ENCODE peak calls at places on chromosomes 13 and 19, in seven cellular contexts. S is H9, G is IMR-90, V is mesendoderm, B is trophoblast cell, O is mesenchymal stem cell, L is H1. W is an unnamed sample.

GRCh38 chr19:46426035-46426505 is 2.7 kb downstream of the PNMA8C start:
- DNase-seq in O (peak; percentile 62), B (no peak), V (no peak), L (no peak), G (no peak), S (no peak), W (no peak)

GRCh38 chr13:106570354-106570822 is 2.5 kb upstream of the ARGLU1 start:
- DNase-seq in L (peak; percentile 69), G (peak; percentile 61), S (peak; percentile 97), B (peak; percentile 91), O (peak; percentile 39), V (peak; percentile 98), W (peak; percentile 31)

GRCh38 chr19:56253737-56254136 is 18.8 kb upstream of the EDDM13 start:
- DNase-seq in G (peak; percentile 71), O (peak; percentile 59), S (no peak), V (peak; percentile 23), B (peak; percentile 75), L (no peak), W (no peak)

GRCh38 chr13:28415994-28416411 is 78.9 kb downstream of the FLT1 start:
- DNase-seq in L (no peak), B (peak; percentile 87), O (no peak), V (no peak), S (no peak), G (no peak), W (no peak)

GRCh38 chr19:10655457-10656312 is 1.5 kb downstream of the ILF3 start:
- DNase-seq in S (no peak), L (no peak), O (peak; percentile 81), V (peak; percentile 79), B (peak; percentile 76), G (peak; percentile 44), W (no peak)

GRCh38 chr19:50449236-50449899 is 16.7 kb downstream of the MYBPC2 start:
- DNase-seq in L (no peak), B (no peak), G (no peak), S (no peak), V (no peak), O (no peak), W (no peak)

GRCh38 chr13:67133476-67133875 is 96.7 kb downstream of the PCDH9 start:
- DNase-seq in L (no peak), B (no peak), S (no peak), O (no peak), V (no peak), G (peak; percentile 23), W (no peak)

GRCh38 chr13:42860485-42860884 is 79.1 kb downstream of the FAM216B start:
- DNase-seq in G (no peak), L (no peak), B (no peak), O (no peak), S (no peak), V (no peak), W (no peak)

GRCh38 chr19:10718205-10719196 is 622 bp downstream of the DNM2 start:
- DNase-seq in B (peak; percentile 33), L (peak; percentile 72), O (peak; percentile 56), S (no peak), G (peak; percentile 28), V (peak; percentile 32), W (no peak)

GRCh38 chr19:7916137-7916907 is 1.7 kb downstream of the TGFBR3L start:
- DNase-seq in B (peak; percentile 62), S (peak; percentile 59), V (peak; percentile 29), O (peak; percentile 23), L (peak; percentile 80), G (no peak), W (no peak)

GRCh38 chr19:32748497-32748896 is 28.9 kb downstream of the TDRD12 start:
- DNase-seq in B (no peak), O (no peak), L (peak; percentile 44), V (peak; percentile 35), S (no peak), G (no peak), W (no peak)

GRCh38 chr13:102846261-102847015 is 606 bp downstream of the ERCC5 start:
- DNase-seq in S (peak; percentile 37), V (peak; percentile 29), B (peak; percentile 56), O (peak; percentile 69), G (peak; percentile 30), L (no peak), W (no peak)

GRCh38 chr13:27788271-27788670 is 4.0 kb upstream of the GSX1 start:
- DNase-seq in V (no peak), G (no peak), S (no peak), B (no peak), L (no peak), O (no peak), W (no peak)

GRCh38 chr13:40127925-40128324 is 472.5 kb downstream of the COG6 start:
- DNase-seq in G (no peak), V (no peak), O (no peak), L (no peak), B (no peak), S (no peak), W (no peak)

GRCh38 chr13:109977212-109977968 is 191.0 kb upstream of the IRS2 start:
- DNase-seq in L (no peak), V (no peak), S (no peak), G (no peak), B (no peak), O (no peak), W (no peak)
- H2BK120ac ChIP-seq in L (no peak overlapping the region), V (no peak overlapping the region), S (no peak overlapping the region), G (no peak overlapping the region), B (no peak overlapping the region), O (no peak overlapping the region), W (no peak overlapping the region)

DNA sequence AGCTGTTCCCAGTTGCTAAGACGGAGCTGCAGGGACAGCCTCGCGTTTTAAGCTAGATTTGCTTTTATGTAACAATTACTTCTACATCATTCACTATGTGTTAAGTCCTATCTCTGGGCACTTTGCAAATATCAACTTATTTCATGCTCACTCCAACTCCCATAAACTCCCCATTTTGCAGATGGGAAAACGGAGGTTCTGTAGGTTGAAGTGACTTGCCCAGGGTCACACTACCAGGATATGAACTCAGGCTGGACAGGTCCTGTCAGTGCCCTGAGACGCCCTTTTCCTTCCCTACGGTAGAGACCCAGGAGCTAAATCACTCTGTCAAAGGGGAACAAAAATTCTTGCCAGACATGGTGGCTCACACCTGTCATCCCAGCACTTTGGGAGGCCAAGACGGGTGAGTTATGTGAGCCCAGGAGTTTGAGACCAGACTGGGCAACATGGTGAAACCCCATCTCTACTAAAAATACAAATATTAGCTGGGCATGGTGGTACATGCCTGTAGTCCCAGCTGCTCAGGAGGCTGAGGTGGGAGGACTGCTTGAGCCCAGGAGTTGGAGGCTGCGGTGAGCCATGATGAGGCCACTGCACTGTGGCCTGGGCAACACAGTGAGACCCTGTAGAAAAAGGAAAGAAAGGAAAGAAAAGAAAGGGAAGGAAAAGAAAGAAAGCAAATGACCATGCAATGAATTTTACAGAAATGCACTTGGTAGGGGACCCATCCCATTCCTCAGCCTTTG is 14.5 kb upstream of the NFIC start:
- DNase-seq in V (no peak), L (no peak), O (no peak), B (no peak), S (no peak), G (no peak), W (no peak)
- H2BK120ac ChIP-seq in V (no peak overlapping the region), L (no peak overlapping the region), O (no peak overlapping the region), B (no peak overlapping the region), S (no peak overlapping the region), G (no peak overlapping the region), W (no peak overlapping the region)

DNA sequence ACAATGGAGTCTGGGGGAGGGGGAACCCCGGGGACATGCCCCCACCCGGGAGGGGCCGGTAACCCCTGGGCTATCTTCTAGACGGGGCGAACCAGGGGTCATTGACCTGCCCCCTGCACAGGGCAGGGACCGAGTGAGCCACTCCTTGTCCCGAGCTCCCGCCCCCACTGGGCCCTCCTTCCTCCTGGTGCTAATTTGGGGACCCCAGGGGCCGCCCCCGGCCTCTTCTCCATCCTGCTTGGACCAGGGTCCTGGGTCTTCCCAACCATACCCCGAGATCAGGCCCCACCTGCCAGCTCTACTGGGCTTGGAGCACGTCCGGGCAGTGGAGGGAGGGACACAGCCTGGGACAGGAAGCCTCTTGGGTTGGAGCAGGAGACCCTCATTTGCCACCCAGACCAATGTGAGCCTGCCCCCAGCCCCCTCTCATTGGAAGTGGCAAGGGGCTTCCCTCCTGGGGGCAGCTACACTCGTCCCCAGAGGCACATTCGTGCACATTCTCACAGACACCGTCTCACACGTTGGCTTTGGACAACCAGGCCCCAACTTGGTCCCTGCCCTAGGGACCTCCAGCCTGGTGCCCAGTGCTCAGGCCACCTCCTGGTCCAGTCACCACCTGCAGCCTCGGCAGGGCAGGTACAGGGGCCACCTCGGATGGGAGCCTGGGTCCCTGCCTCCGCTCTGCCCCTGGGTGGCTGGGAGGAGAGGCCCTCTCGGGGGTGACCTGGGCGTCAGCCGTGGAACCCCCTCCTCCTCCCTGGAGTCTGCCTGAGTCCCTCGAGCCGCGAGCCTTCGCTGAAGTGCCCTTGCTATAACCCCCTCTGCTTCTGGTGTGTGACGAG is 3.3 kb upstream of the MISP start:
- DNase-seq in G (no peak), O (no peak), L (no peak), V (no peak), B (no peak), S (no peak), W (no peak)
- H2BK120ac ChIP-seq in G (no peak overlapping the region), O (no peak overlapping the region), L (no peak overlapping the region), V (no peak overlapping the region), B (no peak overlapping the region), S (no peak overlapping the region), W (no peak overlapping the region)

GRCh38 chr19:51509823-51510660 is 8.4 kb upstream of the SIGLEC12 start:
- DNase-seq in V (no peak), O (no peak), L (no peak), S (no peak), G (no peak), B (no peak), W (no peak)

GRCh38 chr19:51508059-51508733 is 6.6 kb upstream of the SIGLEC12 start:
- DNase-seq in S (no peak), G (no peak), L (no peak), O (no peak), V (no peak), B (no peak), W (no peak)

GRCh38 chr19:51514866-51515481 is 13.4 kb upstream of the SIGLEC12 start:
- DNase-seq in B (peak; percentile 86), S (no peak), G (peak; percentile 48), O (peak; percentile 52), V (peak; percentile 55), L (no peak), W (peak; percentile 23)

GRCh38 chr19:51511353-51511752 is 9.8 kb upstream of the SIGLEC12 start:
- DNase-seq in B (peak; percentile 22), O (no peak), V (peak; percentile 4), S (no peak), G (no peak), L (no peak), W (no peak)

DNA sequence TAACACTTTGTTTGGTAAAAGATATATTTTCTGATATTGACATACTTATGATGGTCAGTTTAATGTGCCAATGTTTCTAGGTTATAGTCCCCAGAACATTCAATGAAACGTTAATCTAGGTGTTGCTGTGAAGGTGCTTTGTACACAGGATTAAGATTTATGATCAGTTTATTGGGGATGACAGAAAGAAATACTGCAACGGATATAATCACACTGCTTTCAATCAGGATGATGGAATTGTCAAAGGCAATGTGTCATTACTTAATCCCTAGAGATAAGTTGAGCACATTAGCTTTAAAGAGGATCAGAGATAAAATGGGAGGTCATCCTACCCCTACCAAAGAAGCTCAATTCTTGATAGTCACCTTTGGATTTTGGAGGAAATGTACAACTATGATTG is 12.4 kb upstream of the SIGLEC12 start:
- DNase-seq in G (no peak), O (no peak), S (no peak), B (no peak), L (no peak), V (no peak), W (no peak)
- H2BK120ac ChIP-seq in G (no peak overlapping the region), O (no peak overlapping the region), S (no peak overlapping the region), B (no peak overlapping the region), L (no peak overlapping the region), V (no peak overlapping the region), W (no peak overlapping the region)

GRCh38 chr19:33868821-33869412 is 72.2 kb downstream of the KCTD15 start:
- DNase-seq in G (no peak), L (peak; percentile 59), O (no peak), S (peak; percentile 66), B (no peak), V (peak; percentile 51), W (no peak)
- H2BK120ac ChIP-seq in G (no peak overlapping the region), L (no peak overlapping the region), O (no peak overlapping the region), S (no peak overlapping the region), B (peak overlapping the region; percentile 68), V (no peak overlapping the region), W (no peak overlapping the region)